ENCODE peak calls at places on chromosome 20, in nine cellular contexts. One of them, this sample, is unnamed.
A peak's percentile ranks its signal among the peaks of the same experiment; 100 is the strongest.

GRCh38 chr20:47411161-47411560 is 54.7 kb upstream of the ZMYND8 start:
- DNase-seq in transverse colon: no peak
- DNase-seq in ovary: no peak
- DNase-seq in stomach: no peak
- DNase-seq in upper lobe of left lung: no peak
- DNase-seq in HepG2: no peak
- DNase-seq in sigmoid colon: no peak
- DNase-seq in H1: no peak
- DNase-seq in A549: no peak
- DNase-seq in this sample: no peak

GRCh38 chr20:19079536-19080299 is 132.7 kb upstream of the SLC24A3 start:
- DNase-seq in transverse colon: no peak
- DNase-seq in upper lobe of left lung: no peak
- DNase-seq in stomach: no peak
- DNase-seq in sigmoid colon: no peak
- DNase-seq in ovary: no peak
- DNase-seq in A549: no peak
- DNase-seq in HepG2: no peak
- DNase-seq in H1: peak; percentile 10
- DNase-seq in this sample: peak; percentile 88

GRCh38 chr20:47703748-47704147 is 81.5 kb downstream of the SULF2 start:
- DNase-seq in transverse colon: no peak
- DNase-seq in stomach: no peak
- DNase-seq in upper lobe of left lung: no peak
- DNase-seq in HepG2: no peak
- DNase-seq in ovary: no peak
- DNase-seq in sigmoid colon: no peak
- DNase-seq in A549: no peak
- DNase-seq in H1: no peak
- DNase-seq in this sample: no peak

GRCh38 chr20:58698741-58699141 is 6.1 kb downstream of the NPEPL1 start:
- DNase-seq in transverse colon: peak; percentile 6
- DNase-seq in stomach: no peak
- DNase-seq in ovary: no peak
- DNase-seq in HepG2: no peak
- DNase-seq in sigmoid colon: peak; percentile 78
- DNase-seq in A549: no peak
- DNase-seq in H1: no peak
- DNase-seq in upper lobe of left lung: peak; percentile 14
- DNase-seq in this sample: no peak

GRCh38 chr20:45322952-45323383 is 14.9 kb upstream of the MATN4 start:
- DNase-seq in transverse colon: peak; percentile 60
- DNase-seq in sigmoid colon: peak; percentile 79
- DNase-seq in A549: peak; percentile 63
- DNase-seq in upper lobe of left lung: peak; percentile 89
- DNase-seq in HepG2: peak; percentile 86
- DNase-seq in stomach: peak; percentile 70
- DNase-seq in ovary: no peak
- DNase-seq in H1: no peak
- DNase-seq in this sample: no peak

GRCh38 chr20:50379049-50379990 is 130.9 kb upstream of the PTPN1 start:
- DNase-seq in ovary: peak; percentile 95
- DNase-seq in stomach: peak; percentile 95
- DNase-seq in sigmoid colon: peak; percentile 98
- DNase-seq in upper lobe of left lung: peak; percentile 95
- DNase-seq in A549: no peak
- DNase-seq in H1: no peak
- DNase-seq in transverse colon: peak; percentile 92
- DNase-seq in HepG2: no peak
- DNase-seq in this sample: peak; percentile 98

GRCh38 chr20:50120935-50121693 is 8.2 kb upstream of the UBE2V1 start:
- DNase-seq in ovary: peak; percentile 50
- DNase-seq in stomach: peak; percentile 73
- DNase-seq in H1: peak; percentile 66
- DNase-seq in HepG2: peak; percentile 84
- DNase-seq in transverse colon: peak; percentile 75
- DNase-seq in A549: peak; percentile 82
- DNase-seq in upper lobe of left lung: peak; percentile 79
- DNase-seq in sigmoid colon: peak; percentile 85
- DNase-seq in this sample: no peak

GRCh38 chr20:39829255-39829654 is 859.8 kb downstream of the MAFB start:
- DNase-seq in transverse colon: no peak
- DNase-seq in HepG2: no peak
- DNase-seq in H1: peak; percentile 53
- DNase-seq in A549: no peak
- DNase-seq in sigmoid colon: no peak
- DNase-seq in stomach: no peak
- DNase-seq in ovary: no peak
- DNase-seq in upper lobe of left lung: no peak
- DNase-seq in this sample: no peak

DNA sequence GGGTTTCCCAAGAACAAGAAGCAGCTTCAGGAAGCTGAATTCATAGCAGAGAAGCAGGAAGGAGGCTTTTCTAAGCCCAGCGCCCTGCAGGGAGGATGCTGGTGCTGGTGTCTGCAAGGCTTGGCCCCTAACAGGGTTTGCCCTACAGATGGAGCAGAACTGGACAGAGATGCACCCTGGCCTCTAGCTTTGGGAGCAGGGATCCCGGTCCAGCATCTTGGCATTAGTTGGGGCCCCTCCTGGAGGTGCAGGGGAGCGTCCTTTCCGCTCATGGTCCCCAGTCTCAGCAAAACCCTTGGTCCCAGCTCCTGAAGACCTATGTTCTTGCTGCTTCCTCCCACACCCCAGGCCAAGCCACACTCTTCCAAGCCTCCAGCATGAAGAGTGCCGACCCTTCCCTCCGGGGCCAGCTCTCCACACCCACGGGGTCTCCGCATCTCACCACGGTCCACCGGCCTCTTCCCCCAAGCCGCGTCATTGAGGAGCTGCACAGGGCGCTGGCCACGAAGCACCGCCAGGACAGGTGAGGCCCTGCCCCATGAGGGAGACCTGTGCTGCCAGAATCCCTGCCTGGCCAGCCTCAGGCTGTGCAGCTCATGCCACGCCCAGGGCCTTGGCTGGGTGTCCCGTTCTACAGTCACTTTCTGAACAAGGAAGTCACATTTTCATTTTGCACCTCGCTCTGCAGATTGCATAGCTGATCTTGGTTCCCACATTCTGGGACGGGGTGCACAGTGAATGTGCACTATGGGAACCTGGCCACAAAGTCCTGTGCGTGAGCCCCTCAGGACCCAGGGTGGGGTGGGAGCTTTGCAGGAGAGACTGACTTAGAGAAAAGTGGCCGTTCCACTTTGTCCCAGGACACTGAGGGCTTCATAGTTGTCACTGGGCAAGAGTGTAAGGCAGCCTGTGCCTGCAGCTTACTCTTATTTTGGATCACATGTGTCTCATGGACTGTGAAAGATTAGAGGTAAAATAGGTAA is 160.2 kb downstream of the SYCP2 start:
- DNase-seq in ovary: no peak
- DNase-seq in upper lobe of left lung: no peak
- DNase-seq in transverse colon: peak; percentile 71
- DNase-seq in HepG2: no peak
- DNase-seq in sigmoid colon: peak; percentile 52
- DNase-seq in A549: no peak
- DNase-seq in stomach: peak; percentile 26
- DNase-seq in H1: no peak
- DNase-seq in this sample: no peak
- TF ChIP-seq EP300 in ovary: no peak
- TF ChIP-seq EP300 in upper lobe of left lung: no peak
- TF ChIP-seq EP300 in transverse colon: no peak
- TF ChIP-seq EP300 in HepG2: no peak
- TF ChIP-seq EP300 in sigmoid colon: no peak
- TF ChIP-seq EP300 in A549: no peak
- TF ChIP-seq EP300 in stomach: no peak
- TF ChIP-seq EP300 in H1: no peak
- TF ChIP-seq EP300 in this sample: no peak

DNA sequence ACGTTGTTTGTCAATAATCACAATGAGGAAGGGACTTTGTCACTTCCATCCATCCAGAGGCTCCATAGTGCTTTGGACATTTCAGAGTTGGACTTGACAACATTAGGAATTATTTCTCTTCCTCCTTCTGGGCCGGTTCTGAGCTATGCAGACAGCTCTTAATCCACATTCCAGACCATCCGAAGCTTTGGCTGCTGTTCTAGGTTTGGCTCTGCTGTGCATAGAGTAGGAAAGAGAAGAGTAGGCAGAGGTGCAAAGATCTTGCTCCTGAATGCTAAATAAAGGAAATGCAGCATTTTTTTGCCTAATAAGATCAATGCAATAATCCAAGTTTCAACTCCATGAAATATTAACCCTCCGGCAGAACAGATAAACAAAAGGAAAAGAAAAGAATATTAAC is 251.8 kb upstream of the PRND start:
- DNase-seq in A549: no peak
- DNase-seq in transverse colon: no peak
- DNase-seq in H1: no peak
- DNase-seq in upper lobe of left lung: no peak
- DNase-seq in ovary: no peak
- DNase-seq in sigmoid colon: no peak
- DNase-seq in stomach: no peak
- DNase-seq in HepG2: no peak
- DNase-seq in this sample: no peak
- H3K4me3 ChIP-seq in A549: no peak overlapping the region
- H3K4me3 ChIP-seq in transverse colon: no peak overlapping the region
- H3K4me3 ChIP-seq in H1: no peak overlapping the region
- H3K4me3 ChIP-seq in upper lobe of left lung: no peak overlapping the region
- H3K4me3 ChIP-seq in ovary: no peak overlapping the region
- H3K4me3 ChIP-seq in sigmoid colon: no peak overlapping the region
- H3K4me3 ChIP-seq in stomach: no peak overlapping the region
- H3K4me3 ChIP-seq in HepG2: no peak overlapping the region
- H3K4me3 ChIP-seq in this sample: no peak overlapping the region

GRCh38 chr20:11454966-11455799 is 462.5 kb upstream of the BTBD3 start:
- DNase-seq in transverse colon: peak; percentile 17
- DNase-seq in stomach: no peak
- DNase-seq in sigmoid colon: no peak
- DNase-seq in H1: no peak
- DNase-seq in A549: peak; percentile 91
- DNase-seq in ovary: no peak
- DNase-seq in upper lobe of left lung: no peak
- DNase-seq in HepG2: no peak
- DNase-seq in this sample: no peak
- TF ChIP-seq EP300 in transverse colon: no peak
- TF ChIP-seq EP300 in stomach: no peak
- TF ChIP-seq EP300 in sigmoid colon: no peak
- TF ChIP-seq EP300 in H1: no peak
- TF ChIP-seq EP300 in A549: peak; percentile 44
- TF ChIP-seq EP300 in ovary: no peak
- TF ChIP-seq EP300 in upper lobe of left lung: no peak
- TF ChIP-seq EP300 in HepG2: no peak
- TF ChIP-seq EP300 in this sample: no peak

GRCh38 chr20:24950836-24951525 is 1.9 kb downstream of the CST7 start:
- DNase-seq in ovary: no peak
- DNase-seq in sigmoid colon: peak; percentile 56
- DNase-seq in upper lobe of left lung: no peak
- DNase-seq in stomach: peak; percentile 18
- DNase-seq in transverse colon: no peak
- DNase-seq in HepG2: no peak
- DNase-seq in H1: peak; percentile 43
- DNase-seq in A549: no peak
- DNase-seq in this sample: no peak
- H3K4me3 ChIP-seq in ovary: no peak overlapping the region
- H3K4me3 ChIP-seq in sigmoid colon: no peak overlapping the region
- H3K4me3 ChIP-seq in upper lobe of left lung: no peak overlapping the region
- H3K4me3 ChIP-seq in stomach: peak overlapping the region; percentile 33
- H3K4me3 ChIP-seq in transverse colon: no peak overlapping the region
- H3K4me3 ChIP-seq in HepG2: no peak overlapping the region
- H3K4me3 ChIP-seq in H1: no peak overlapping the region
- H3K4me3 ChIP-seq in A549: no peak overlapping the region
- H3K4me3 ChIP-seq in this sample: no peak overlapping the region

DNA sequence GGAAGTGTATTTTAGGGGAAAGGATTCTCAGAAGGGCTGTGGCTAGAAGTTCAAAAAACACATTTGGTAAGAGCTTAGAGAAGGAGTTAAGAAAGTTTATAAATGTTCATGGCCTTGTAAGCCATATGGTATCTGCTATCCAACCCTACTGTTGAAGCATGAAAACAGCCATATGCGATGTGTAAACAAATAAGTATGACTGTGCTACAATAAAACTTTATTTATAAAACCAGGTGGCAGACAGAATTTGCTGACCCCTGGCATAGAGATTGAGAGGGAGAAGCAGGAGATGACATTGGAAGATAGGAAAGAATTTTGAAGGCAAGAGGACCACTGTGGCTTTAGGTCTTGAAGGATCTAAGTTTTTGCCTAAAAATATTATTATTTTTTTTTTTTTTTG is 583.5 kb downstream of the DOK5 start:
- DNase-seq in H1: no peak
- DNase-seq in upper lobe of left lung: no peak
- DNase-seq in sigmoid colon: no peak
- DNase-seq in stomach: no peak
- DNase-seq in transverse colon: no peak
- DNase-seq in HepG2: no peak
- DNase-seq in ovary: no peak
- DNase-seq in A549: no peak
- DNase-seq in this sample: no peak
- TF ChIP-seq EP300 in H1: no peak
- TF ChIP-seq EP300 in upper lobe of left lung: no peak
- TF ChIP-seq EP300 in sigmoid colon: no peak
- TF ChIP-seq EP300 in stomach: no peak
- TF ChIP-seq EP300 in transverse colon: no peak
- TF ChIP-seq EP300 in HepG2: no peak
- TF ChIP-seq EP300 in ovary: no peak
- TF ChIP-seq EP300 in A549: no peak
- TF ChIP-seq EP300 in this sample: no peak

This sample was measured in esophagus muscularis mucosa.